ENCODE peak calls at places on chromosomes 3 and 15, in four cellular contexts. N, U, V and L are unnamed samples.

GRCh38 chr3:98695816-98696215 is 67.3 kb upstream of the ST3GAL6 start:
- DNase-seq in V (no peak), N (no peak), U (no peak), L (no peak)

GRCh38 chr15:51004103-51004536 is 90.6 kb downstream of the TNFAIP8L3 start:
- DNase-seq in N (peak), V (no peak), U (no peak), L (no peak)

GRCh38 chr15:75531041-75531450 is 48.1 kb downstream of the PTPN9 start:
- DNase-seq in U (no peak), N (no peak), V (no peak), L (no peak)

GRCh38 chr3:74546426-74546825 is 68.0 kb downstream of the CNTN3 start:
- DNase-seq in U (no peak), V (no peak), N (no peak), L (no peak)

GRCh38 chr3:188276366-188276765 is 122.4 kb downstream of the LPP start:
- DNase-seq in N (no peak), V (no peak), U (no peak), L (no peak)

GRCh38 chr3:158845748-158846350 is 44.0 kb downstream of the MFSD1 start:
- DNase-seq in V (peak), U (peak), N (peak), L (no peak)

GRCh38 chr15:48472756-48473155 is 141.5 kb downstream of the DUT start:
- DNase-seq in V (no peak), U (peak), N (no peak), L (no peak)

GRCh38 chr3:167780214-167780613 is 44.7 kb downstream of the SERPINI1 start:
- DNase-seq in N (no peak), U (no peak), V (no peak), L (no peak)

GRCh38 chr3:195075941-195076875 is 194.8 kb downstream of the XXYLT1 start:
- DNase-seq in U (no peak), V (no peak), N (no peak), L (no peak)

GRCh38 chr3:100420885-100421284 is 19.5 kb downstream of the LNP1 start:
- DNase-seq in U (no peak), N (no peak), V (no peak), L (no peak)

GRCh38 chr3:172911142-172911541 is 160.6 kb downstream of the ECT2 start:
- DNase-seq in U (no peak), V (no peak), N (peak), L (no peak)

GRCh38 chr3:171457263-171458055 is 2.7 kb downstream of the TNIK start:
- DNase-seq in U (no peak), N (no peak), V (no peak), L (no peak)

GRCh38 chr3:5006755-5007202 is 27.5 kb downstream of the BHLHE40 start:
- DNase-seq in N (no peak), V (no peak), U (no peak), L (no peak)

GRCh38 chr3:46713048-46713897 is 4.4 kb downstream of the PRSS50 start:
- DNase-seq in V (no peak), U (no peak), N (no peak), L (no peak)